ENCODE peak calls at places on chromosomes 11 and 22, in ten cellular contexts. S, P, U, T, Z, O, F, M, L and A are unnamed samples. For H3K36me3, the result is how much of the 10 kb centered on the place peaks cover.

GRCh38 chr11:7088921-7089320 is at the start of gene RBMXL2:
- DNase-seq in S (no peak), P (no peak), U (no peak), T (no peak), Z (peak), O (no peak), F (no peak), M (no peak), L (no peak), A (no peak)

GRCh38 chr22:28021116-28021997 is 102.3 kb upstream of the PITPNB start:
- DNase-seq in S (no peak), P (no peak), U (no peak), T (no peak), Z (no peak), O (peak), F (peak), M (no peak), L (no peak), A (no peak)

GRCh38 chr11:101618691-101619090 is 34.9 kb upstream of the TRPC6 start:
- DNase-seq in S (no peak), P (no peak), U (no peak), T (peak), Z (no peak), O (no peak), F (no peak), M (no peak), L (peak), A (no peak)

GRCh38 chr11:114171257-114172054 is 111.9 kb downstream of the ZBTB16 start:
- DNase-seq in S (no peak), P (peak), U (no peak), T (no peak), Z (no peak), O (peak), F (peak), M (no peak), L (no peak), A (no peak)

GRCh38 chr11:44288133-44288526 is 21.8 kb downstream of the ALX4 start:
- DNase-seq in S (no peak), P (no peak), U (no peak), T (no peak), Z (no peak), O (no peak), F (no peak), M (no peak), L (no peak), A (no peak)

GRCh38 chr11:15757299-15757698 is 599.0 kb downstream of the SOX6 start:
- DNase-seq in S (no peak), P (no peak), U (no peak), T (no peak), Z (no peak), O (no peak), F (no peak), M (no peak), L (peak), A (no peak)

GRCh38 chr11:1219836-1220810 is 2.7 kb upstream of the MUC5B start:
- DNase-seq in S (no peak), P (peak), U (peak), T (no peak), Z (peak), O (no peak), F (peak), M (no peak), L (no peak), A (no peak)

GRCh38 chr22:20446383-20446970 is 8.9 kb upstream of the SCARF2 start:
- DNase-seq in S (no peak), P (no peak), U (no peak), T (no peak), Z (no peak), O (no peak), F (no peak), M (no peak), L (no peak), A (no peak)

GRCh38 chr11:12195773-12196172 is 85.4 kb downstream of the MICAL2 start:
- DNase-seq in S (peak), P (no peak), U (no peak), T (no peak), Z (no peak), O (no peak), F (peak), M (no peak), L (peak), A (peak)

DNA sequence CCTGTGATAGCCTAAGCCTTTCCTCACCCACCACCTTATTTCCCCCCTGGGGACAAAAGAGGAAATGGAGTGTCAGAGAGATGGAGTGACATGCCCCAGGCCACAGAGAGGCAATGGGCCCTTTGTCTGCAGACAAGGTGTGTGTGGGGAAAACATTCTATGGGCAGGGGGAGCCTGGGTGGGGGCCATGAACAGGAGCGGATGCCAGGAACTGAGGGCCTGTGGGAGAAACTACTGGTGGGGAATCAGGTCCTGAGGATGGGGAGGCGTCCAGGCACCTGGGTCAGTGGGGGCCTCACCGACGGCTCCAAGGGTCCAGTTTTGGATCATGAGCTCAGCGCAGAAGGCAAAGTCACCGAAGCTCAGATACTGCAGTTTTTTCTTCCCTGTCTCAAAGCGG is 3.0 kb downstream of the FIBP start:
- DNase-seq in S (no peak), P (no peak), U (no peak), T (no peak), Z (peak), O (no peak), F (no peak), M (no peak), L (no peak), A (no peak)
- H3K36me3 ChIP-seq in S (under half), P (under half), U (under half), T (under half), Z (under half), O (under half), F (under half), M (under half), L (under half), A (under half)

DNA sequence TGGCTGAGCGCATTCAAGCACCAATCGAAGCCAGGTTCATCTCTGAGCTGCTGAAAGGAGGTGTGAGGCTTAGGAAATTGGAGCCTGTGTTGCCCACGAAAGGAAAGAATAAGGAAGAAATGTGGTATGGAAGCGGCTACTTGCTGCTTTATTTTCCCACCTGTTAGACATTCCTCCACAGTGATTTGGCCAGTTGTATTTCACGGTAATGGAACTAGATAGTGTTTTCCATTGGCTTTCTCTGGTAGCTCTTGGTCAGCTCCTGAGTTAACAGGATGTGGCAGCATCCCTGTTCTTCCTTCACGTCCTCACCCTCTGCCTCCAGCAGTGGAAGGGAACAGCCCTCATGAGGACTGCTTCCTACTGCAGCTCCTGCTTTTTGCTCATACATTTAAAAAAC is 44.7 kb downstream of the BID start:
- DNase-seq in S (no peak), P (no peak), U (no peak), T (no peak), Z (no peak), O (no peak), F (no peak), M (no peak), L (no peak), A (no peak)
- H3K36me3 ChIP-seq in S (under half), P (under half), U (half or more), T (half or more), Z (half or more), O (under half), F (under half), M (half or more), L (under half), A (under half)

DNA sequence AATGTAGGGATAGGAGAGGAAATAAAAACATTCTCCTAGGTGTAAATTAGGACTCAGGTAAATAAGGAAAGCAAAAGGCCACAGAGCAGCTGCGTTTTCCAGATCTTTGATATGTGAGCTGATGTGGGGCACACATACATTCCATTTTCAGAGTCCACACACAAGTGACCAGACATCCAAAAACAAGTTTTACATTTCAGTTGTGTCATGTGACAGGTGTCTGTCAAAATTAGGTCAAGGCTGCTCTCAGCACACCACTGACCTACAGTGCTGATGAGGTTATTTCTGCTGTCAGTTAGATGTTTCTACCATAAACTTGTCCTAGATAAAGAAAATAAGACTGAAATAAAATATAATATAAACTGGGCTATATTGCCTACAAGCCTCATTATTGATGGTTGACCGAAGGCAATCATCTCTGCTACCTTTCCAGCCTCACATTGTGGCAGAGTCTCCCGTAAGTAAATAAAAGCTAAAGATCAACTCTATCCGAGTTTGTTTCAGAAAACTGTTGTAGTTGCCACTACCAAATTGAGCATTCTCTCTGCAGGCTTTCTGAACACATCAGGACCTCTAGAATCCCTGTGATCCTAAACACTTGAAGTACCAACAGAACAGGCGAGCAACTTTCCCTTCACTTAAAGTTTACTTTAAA is 7.9 kb downstream of the ARHGAP20 start:
- DNase-seq in S (no peak), P (no peak), U (no peak), T (no peak), Z (no peak), O (no peak), F (no peak), M (no peak), L (no peak), A (no peak)
- H3K36me3 ChIP-seq in S (under half), P (under half), U (under half), T (under half), Z (under half), O (under half), F (under half), M (under half), L (under half), A (under half)

GRCh38 chr22:36323855-36324331 is 63.9 kb downstream of the MYH9 start:
- DNase-seq in S (no peak), P (no peak), U (no peak), T (no peak), Z (no peak), O (peak), F (no peak), M (no peak), L (no peak), A (no peak)

GRCh38 chr22:36322602-36322915 is 65.2 kb downstream of the MYH9 start:
- DNase-seq in S (no peak), P (no peak), U (no peak), T (no peak), Z (no peak), O (no peak), F (no peak), M (no peak), L (no peak), A (no peak)

GRCh38 chr22:36323182-36323854 is 64.4 kb downstream of the MYH9 start:
- DNase-seq in S (no peak), P (no peak), U (no peak), T (no peak), Z (no peak), O (peak), F (peak), M (no peak), L (no peak), A (no peak)

GRCh38 chr22:36320553-36320952 is 67.2 kb downstream of the MYH9 start:
- DNase-seq in S (no peak), P (no peak), U (no peak), T (no peak), Z (no peak), O (no peak), F (no peak), M (no peak), L (no peak), A (no peak)

DNA sequence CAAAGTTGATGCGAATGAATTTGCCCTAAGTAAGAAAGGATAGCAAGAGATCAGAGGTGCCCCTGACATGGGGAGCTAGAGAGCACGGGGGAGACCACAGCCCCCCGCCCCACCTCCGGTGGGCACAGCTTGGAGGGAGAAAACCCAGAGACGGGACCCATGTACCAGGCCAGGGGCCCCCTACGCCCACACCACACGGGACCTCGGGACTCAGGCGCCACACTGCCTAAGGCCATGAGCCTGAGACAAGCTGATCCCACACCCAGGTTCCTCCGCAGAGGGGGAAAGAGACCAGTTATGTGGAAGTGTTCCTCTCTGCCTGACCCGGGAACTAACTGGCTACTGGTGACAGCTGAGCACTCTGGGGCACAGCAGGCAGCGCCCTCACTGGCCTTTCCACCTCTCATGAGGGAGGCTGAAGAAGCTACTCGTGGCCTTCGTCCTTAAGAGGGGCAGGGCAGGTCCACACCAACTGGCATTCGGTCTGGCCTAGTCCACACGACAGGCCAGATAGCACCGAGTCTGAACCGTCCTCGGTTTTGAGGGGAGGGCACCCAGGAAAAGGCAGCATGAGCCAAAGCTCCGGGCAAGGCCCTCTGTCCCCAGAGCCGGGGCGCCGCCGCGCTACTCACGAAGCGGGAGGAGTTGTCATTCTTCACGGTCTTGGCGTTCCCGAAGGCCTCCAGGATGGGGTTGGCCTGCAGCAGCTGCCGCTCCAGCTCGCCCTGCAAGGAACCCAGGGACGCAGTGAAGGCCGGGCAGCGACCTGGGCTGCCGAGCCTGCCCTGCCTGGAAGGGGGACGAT is 65.8 kb downstream of the MYH9 start:
- DNase-seq in S (no peak), P (no peak), U (no peak), T (no peak), Z (no peak), O (no peak), F (no peak), M (no peak), L (no peak), A (no peak)
- H3K36me3 ChIP-seq in S (half or more), P (under half), U (half or more), T (half or more), Z (half or more), O (under half), F (under half), M (half or more), L (under half), A (half or more)

GRCh38 chr22:16806401-16806800 is 18.8 kb downstream of the XKR3 start:
- DNase-seq in S (no peak), P (no peak), U (no peak), T (no peak), Z (no peak), O (no peak), F (no peak), M (peak), L (peak), A (no peak)
- H3K36me3 ChIP-seq in S (under half), P (under half), U (under half), T (under half), Z (under half), O (under half), F (under half), M (under half), L (under half), A (under half)

GRCh38 chr11:117286588-117286987 is 4.6 kb upstream of the BACE1-AS start:
- DNase-seq in S (no peak), P (no peak), U (peak), T (no peak), Z (no peak), O (no peak), F (no peak), M (no peak), L (no peak), A (no peak)
- H3K36me3 ChIP-seq in S (under half), P (under half), U (half or more), T (half or more), Z (half or more), O (under half), F (under half), M (under half), L (under half), A (under half)